ENCODE peak calls at places on chromosomes 6 and 20, in six cellular contexts. One of them, this sample, is unnamed.

GRCh38 chr20:50224553-50225255 is 34.1 kb downstream of the CEBPB start:
- DNase-seq in GM12878: no peak
- DNase-seq in HepG2: no peak
- DNase-seq in H1: no peak
- DNase-seq in K562: peak; percentile 39
- DNase-seq in SK-N-SH: no peak
- DNase-seq in this sample: peak; percentile 17

GRCh38 chr6:130598021-130598989 is 228.9 kb upstream of the SMLR1 start:
- DNase-seq in SK-N-SH: no peak
- DNase-seq in H1: no peak
- DNase-seq in K562: no peak
- DNase-seq in GM12878: no peak
- DNase-seq in HepG2: no peak
- DNase-seq in this sample: no peak

GRCh38 chr6:81480139-81480538 is 272.3 kb downstream of the TENT5A start:
- DNase-seq in SK-N-SH: no peak
- DNase-seq in HepG2: no peak
- DNase-seq in K562: no peak
- DNase-seq in H1: no peak
- DNase-seq in GM12878: no peak
- DNase-seq in this sample: no peak

GRCh38 chr20:17822540-17823155 is 122.9 kb downstream of the BANF2 start:
- DNase-seq in H1: no peak
- DNase-seq in HepG2: no peak
- DNase-seq in GM12878: no peak
- DNase-seq in SK-N-SH: no peak
- DNase-seq in K562: no peak
- DNase-seq in this sample: no peak

GRCh38 chr6:89630488-89630887 is 8.1 kb downstream of the LYRM2 start:
- DNase-seq in SK-N-SH: no peak
- DNase-seq in HepG2: no peak
- DNase-seq in K562: no peak
- DNase-seq in GM12878: no peak
- DNase-seq in H1: no peak
- DNase-seq in this sample: no peak

GRCh38 chr6:110255356-110255755 is 75.1 kb downstream of the CDC40 start:
- DNase-seq in HepG2: no peak
- DNase-seq in GM12878: no peak
- DNase-seq in K562: no peak
- DNase-seq in SK-N-SH: no peak
- DNase-seq in H1: peak; percentile 77
- DNase-seq in this sample: no peak

GRCh38 chr6:57173886-57174510 is 1.9 kb downstream of the BAG2 start:
- DNase-seq in HepG2: peak; percentile 60
- DNase-seq in SK-N-SH: peak; percentile 10
- DNase-seq in K562: no peak
- DNase-seq in GM12878: no peak
- DNase-seq in H1: no peak
- DNase-seq in this sample: no peak

GRCh38 chr6:156794963-156795362 is 17.8 kb downstream of the ARID1B start:
- DNase-seq in K562: no peak
- DNase-seq in GM12878: no peak
- DNase-seq in H1: no peak
- DNase-seq in HepG2: no peak
- DNase-seq in SK-N-SH: no peak
- DNase-seq in this sample: no peak

GRCh38 chr6:167893416-167893815 is 66.7 kb downstream of the AFDN start:
- DNase-seq in HepG2: peak; percentile 6
- DNase-seq in SK-N-SH: no peak
- DNase-seq in GM12878: no peak
- DNase-seq in H1: no peak
- DNase-seq in K562: no peak
- DNase-seq in this sample: no peak

GRCh38 chr20:42179768-42180167 is 561.6 kb upstream of the CHD6 start:
- DNase-seq in H1: peak; percentile 56
- DNase-seq in GM12878: no peak
- DNase-seq in K562: no peak
- DNase-seq in SK-N-SH: no peak
- DNase-seq in HepG2: no peak
- DNase-seq in this sample: no peak

GRCh38 chr20:22745194-22745500 is 160.8 kb upstream of the FOXA2 start:
- DNase-seq in GM12878: no peak
- DNase-seq in H1: no peak
- DNase-seq in HepG2: no peak
- DNase-seq in K562: no peak
- DNase-seq in SK-N-SH: no peak
- DNase-seq in this sample: no peak

GRCh38 chr6:87847830-87848210 is 145.8 kb upstream of the AKIRIN2 start:
- DNase-seq in H1: no peak
- DNase-seq in K562: no peak
- DNase-seq in SK-N-SH: no peak
- DNase-seq in HepG2: no peak
- DNase-seq in GM12878: no peak
- DNase-seq in this sample: no peak

GRCh38 chr20:33825340-33826269 is 14.5 kb downstream of the CHMP4B start:
- DNase-seq in H1: no peak
- DNase-seq in GM12878: no peak
- DNase-seq in HepG2: peak; percentile 86
- DNase-seq in K562: no peak
- DNase-seq in SK-N-SH: no peak
- DNase-seq in this sample: no peak

GRCh38 chr6:13457577-13457976 is 29.8 kb downstream of the GFOD1 start:
- DNase-seq in HepG2: no peak
- DNase-seq in GM12878: no peak
- DNase-seq in K562: no peak
- DNase-seq in H1: no peak
- DNase-seq in SK-N-SH: no peak
- DNase-seq in this sample: no peak

GRCh38 chr6:25670793-25671513 is 18.9 kb downstream of the SCGN start:
- DNase-seq in GM12878: no peak
- DNase-seq in SK-N-SH: no peak
- DNase-seq in HepG2: no peak
- DNase-seq in H1: no peak
- DNase-seq in K562: no peak
- DNase-seq in this sample: no peak

GRCh38 chr6:16712250-16712930 is 48.9 kb downstream of the ATXN1 start:
- DNase-seq in SK-N-SH: no peak
- DNase-seq in GM12878: no peak
- DNase-seq in H1: no peak
- DNase-seq in K562: no peak
- DNase-seq in HepG2: no peak
- DNase-seq in this sample: peak; percentile 45

GRCh38 chr20:31700747-31701146 is 21.9 kb downstream of the BCL2L1 start:
- DNase-seq in HepG2: no peak
- DNase-seq in GM12878: no peak
- DNase-seq in SK-N-SH: no peak
- DNase-seq in H1: no peak
- DNase-seq in K562: no peak
- DNase-seq in this sample: no peak

GRCh38 chr20:41162396-41162795 is 25.1 kb downstream of the PLCG1 start:
- DNase-seq in HepG2: no peak
- DNase-seq in SK-N-SH: no peak
- DNase-seq in K562: no peak
- DNase-seq in H1: no peak
- DNase-seq in GM12878: no peak
- DNase-seq in this sample: no peak

GRCh38 chr20:2596673-2597279 is 55.7 kb upstream of the NOP56 start:
- DNase-seq in K562: no peak
- DNase-seq in SK-N-SH: no peak
- DNase-seq in GM12878: no peak
- DNase-seq in HepG2: no peak
- DNase-seq in H1: no peak
- DNase-seq in this sample: no peak

GRCh38 chr20:2595076-2595475 is 57.4 kb upstream of the NOP56 start:
- DNase-seq in SK-N-SH: no peak
- DNase-seq in HepG2: no peak
- DNase-seq in GM12878: no peak
- DNase-seq in K562: no peak
- DNase-seq in H1: no peak
- DNase-seq in this sample: no peak

GRCh38 chr20:2599265-2600060 is 53.0 kb upstream of the NOP56 start:
- DNase-seq in H1: no peak
- DNase-seq in SK-N-SH: no peak
- DNase-seq in HepG2: no peak
- DNase-seq in GM12878: no peak
- DNase-seq in K562: no peak
- DNase-seq in this sample: no peak

DNA sequence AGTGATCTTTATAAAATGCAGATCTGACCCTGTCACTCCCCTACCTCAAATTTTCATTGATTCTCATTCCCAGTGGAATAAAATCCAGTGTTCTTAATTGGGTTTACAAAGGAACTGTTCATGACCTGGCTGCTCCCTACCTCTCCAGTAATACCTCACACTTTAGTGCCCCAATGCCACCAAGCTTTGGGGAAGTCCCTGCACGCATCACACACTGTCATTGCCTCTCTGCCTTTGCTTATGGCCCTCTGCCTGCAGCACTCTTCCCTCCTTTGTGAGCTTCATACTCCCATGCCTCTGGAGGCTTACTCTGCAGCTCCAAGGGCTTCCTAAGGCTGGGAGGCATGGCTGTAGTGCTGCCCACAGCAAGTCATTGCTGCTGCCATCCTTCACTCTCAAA is 57.4 kb downstream of the TMC2 start:
- DNase-seq in K562: no peak
- DNase-seq in H1: no peak
- DNase-seq in GM12878: no peak
- DNase-seq in HepG2: no peak
- DNase-seq in SK-N-SH: no peak
- DNase-seq in this sample: no peak
- TF ChIP-seq POLR2AphosphoS5 in K562: no peak
- TF ChIP-seq POLR2AphosphoS5 in H1: no peak
- TF ChIP-seq POLR2AphosphoS5 in GM12878: no peak
- TF ChIP-seq POLR2AphosphoS5 in HepG2: no peak
- TF ChIP-seq POLR2AphosphoS5 in SK-N-SH: no peak
- TF ChIP-seq POLR2AphosphoS5 in this sample: no peak

GRCh38 chr20:62876826-62877728 is 15.5 kb upstream of the TCFL5 start:
- DNase-seq in K562: no peak
- DNase-seq in HepG2: no peak
- DNase-seq in H1: no peak
- DNase-seq in GM12878: no peak
- DNase-seq in SK-N-SH: peak; percentile 32
- DNase-seq in this sample: no peak

GRCh38 chr20:62878244-62879030 is 16.8 kb upstream of the TCFL5 start:
- DNase-seq in GM12878: no peak
- DNase-seq in K562: peak; percentile 68
- DNase-seq in SK-N-SH: no peak
- DNase-seq in H1: no peak
- DNase-seq in HepG2: no peak
- DNase-seq in this sample: no peak

GRCh38 chr20:62874745-62875344 is 13.2 kb upstream of the TCFL5 start:
- DNase-seq in HepG2: peak; percentile 50
- DNase-seq in GM12878: no peak
- DNase-seq in H1: no peak
- DNase-seq in SK-N-SH: peak; percentile 56
- DNase-seq in K562: peak; percentile 37
- DNase-seq in this sample: no peak

GRCh38 chr20:62875419-62876355 is 14.1 kb upstream of the TCFL5 start:
- DNase-seq in SK-N-SH: peak; percentile 93
- DNase-seq in H1: no peak
- DNase-seq in GM12878: no peak
- DNase-seq in HepG2: peak; percentile 92
- DNase-seq in K562: peak; percentile 81
- DNase-seq in this sample: peak; percentile 57

DNA sequence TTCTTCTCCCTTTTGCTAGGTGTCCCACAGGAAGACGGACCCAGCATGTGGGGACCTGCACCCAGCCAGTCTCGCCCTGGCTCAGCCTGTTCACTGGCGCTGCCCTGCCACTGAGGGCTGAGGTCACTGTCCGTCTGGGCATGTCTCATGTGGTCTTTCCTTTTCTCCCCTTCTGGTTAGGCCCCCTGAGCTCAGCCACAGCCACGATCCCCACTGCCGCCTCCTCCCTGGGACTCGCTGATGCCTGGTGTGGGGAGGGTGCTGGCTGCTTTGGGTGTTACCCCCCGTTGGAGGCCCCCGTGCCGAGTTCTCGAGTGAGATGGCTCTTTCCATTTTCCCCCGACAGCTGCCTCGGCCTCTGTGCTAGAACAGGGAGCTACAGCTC is 14.8 kb upstream of the TCFL5 start:
- DNase-seq in GM12878: no peak
- DNase-seq in SK-N-SH: peak; percentile 31
- DNase-seq in HepG2: no peak
- DNase-seq in K562: no peak
- DNase-seq in H1: no peak
- DNase-seq in this sample: no peak
- TF ChIP-seq CTCF in GM12878: no peak
- TF ChIP-seq CTCF in SK-N-SH: no peak
- TF ChIP-seq CTCF in HepG2: no peak
- TF ChIP-seq CTCF in K562: no peak
- TF ChIP-seq CTCF in H1: no peak
- TF ChIP-seq CTCF in this sample: no peak

GRCh38 chr20:63855363-63856110 is 5.8 kb upstream of the ABHD16B start:
- DNase-seq in HepG2: no peak
- DNase-seq in GM12878: no peak
- DNase-seq in K562: no peak
- DNase-seq in SK-N-SH: peak; percentile 61
- DNase-seq in H1: peak; percentile 63
- DNase-seq in this sample: no peak

GRCh38 chr20:63856111-63856511 is 5.2 kb upstream of the ABHD16B start:
- DNase-seq in SK-N-SH: no peak
- DNase-seq in K562: no peak
- DNase-seq in GM12878: no peak
- DNase-seq in H1: peak; percentile 88
- DNase-seq in HepG2: no peak
- DNase-seq in this sample: no peak

GRCh38 chr20:63850689-63851547 is 10.4 kb upstream of the ABHD16B start:
- DNase-seq in H1: no peak
- DNase-seq in SK-N-SH: no peak
- DNase-seq in HepG2: no peak
- DNase-seq in GM12878: peak; percentile 83
- DNase-seq in K562: no peak
- DNase-seq in this sample: no peak

GRCh38 chr20:63854766-63855362 is 6.4 kb upstream of the ABHD16B start:
- DNase-seq in SK-N-SH: peak; percentile 68
- DNase-seq in K562: no peak
- DNase-seq in H1: peak; percentile 69
- DNase-seq in HepG2: no peak
- DNase-seq in GM12878: no peak
- DNase-seq in this sample: no peak

GRCh38 chr20:63854069-63854765 is 7.1 kb upstream of the ABHD16B start:
- DNase-seq in K562: no peak
- DNase-seq in H1: peak; percentile 66
- DNase-seq in HepG2: no peak
- DNase-seq in SK-N-SH: peak; percentile 82
- DNase-seq in GM12878: no peak
- DNase-seq in this sample: no peak
- TF ChIP-seq GABPA in K562: no peak
- TF ChIP-seq GABPA in H1: no peak
- TF ChIP-seq GABPA in HepG2: no peak
- TF ChIP-seq GABPA in SK-N-SH: no peak
- TF ChIP-seq GABPA in GM12878: no peak
- TF ChIP-seq GABPA in this sample: no peak

DNA sequence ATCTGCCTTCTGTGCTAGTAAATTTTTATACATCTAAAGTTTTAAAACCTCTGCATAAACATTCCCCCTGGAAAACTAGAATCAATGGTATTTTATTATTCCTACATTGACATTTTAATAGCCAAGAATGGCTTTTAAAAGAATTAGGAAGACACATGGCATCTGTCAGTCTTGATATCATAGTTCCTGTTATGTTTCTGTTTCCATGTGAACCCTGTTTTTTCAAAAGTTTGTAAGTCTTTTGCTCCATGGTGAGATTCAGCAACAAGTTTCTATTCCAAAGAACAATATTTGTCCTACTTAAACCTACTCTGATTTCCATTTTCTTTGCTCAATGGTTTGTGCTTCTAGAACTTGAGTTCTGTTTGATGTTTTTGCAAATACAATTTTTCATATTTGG is 95.2 kb downstream of the PLEKHG1 start:
- DNase-seq in HepG2: no peak
- DNase-seq in GM12878: no peak
- DNase-seq in H1: no peak
- DNase-seq in SK-N-SH: no peak
- DNase-seq in K562: no peak
- DNase-seq in this sample: no peak
- TF ChIP-seq POLR2AphosphoS5 in HepG2: no peak
- TF ChIP-seq POLR2AphosphoS5 in GM12878: no peak
- TF ChIP-seq POLR2AphosphoS5 in H1: no peak
- TF ChIP-seq POLR2AphosphoS5 in SK-N-SH: no peak
- TF ChIP-seq POLR2AphosphoS5 in K562: no peak
- TF ChIP-seq POLR2AphosphoS5 in this sample: no peak

This sample was measured in HL-60.